ENCODE peak calls at places on chromosomes 2 and 18, in five cellular contexts. I, B, L, S and J are unnamed samples.

GRCh38 chr2:77270433-77270832 is 251.7 kb downstream of the LRRTM4 start:
- DNase-seq in I (no peak), B (no peak), L (no peak), S (no peak), J (no peak)

GRCh38 chr2:11863513-11864328 is 117.3 kb downstream of the LPIN1 start:
- DNase-seq in I (peak; percentile 92), B (peak; percentile 88), L (peak; percentile 85), S (peak; percentile 53), J (peak; percentile 47)

GRCh38 chr2:124267821-124268220 is 242.7 kb downstream of the CNTNAP5 start:
- DNase-seq in I (no peak), B (peak; percentile 6), L (no peak), S (no peak), J (no peak)

GRCh38 chr2:96145028-96145939 is at the start of gene DUSP2:
- DNase-seq in I (peak; percentile 71), B (peak; percentile 22), L (peak; percentile 79), S (peak; percentile 81), J (peak; percentile 88)

GRCh38 chr18:11005528-11005927 is 143.8 kb downstream of the PIEZO2 start:
- DNase-seq in I (peak; percentile 84), B (peak; percentile 97), L (no peak), S (no peak), J (no peak)

GRCh38 chr2:86366651-86367500 is 29.4 kb upstream of the REEP1 start:
- DNase-seq in I (no peak), B (no peak), L (no peak), S (no peak), J (no peak)

GRCh38 chr2:42392191-42392590 is 31.2 kb upstream of the COX7A2L start:
- DNase-seq in I (no peak), B (no peak), L (no peak), S (no peak), J (no peak)

GRCh38 chr2:130843321-130843985 is 6.7 kb downstream of the ARHGEF4 start:
- DNase-seq in I (no peak), B (no peak), L (no peak), S (no peak), J (no peak)

GRCh38 chr2:113084249-113085000 is 16.7 kb downstream of the IL1F10 start:
- DNase-seq in I (no peak), B (no peak), L (no peak), S (no peak), J (no peak)

GRCh38 chr2:75787532-75788132 is 76.9 kb upstream of the GCFC2 start:
- DNase-seq in I (no peak), B (peak; percentile 5), L (no peak), S (no peak), J (no peak)

GRCh38 chr2:157838442-157839161 is 37.5 kb downstream of the ACVR1 start:
- DNase-seq in I (peak; percentile 72), B (peak; percentile 79), L (peak; percentile 48), S (no peak), J (no peak)

GRCh38 chr2:98508690-98509054 is 64.0 kb downstream of the INPP4A start:
- DNase-seq in I (peak; percentile 57), B (peak; percentile 23), L (peak; percentile 42), S (peak; percentile 21), J (no peak)

GRCh38 chr2:64404002-64404731 is 49.8 kb upstream of the LGALSL start:
- DNase-seq in I (peak; percentile 90), B (peak; percentile 22), L (peak; percentile 91), S (no peak), J (no peak)

GRCh38 chr2:116510117-116510671 is 1304.3 kb upstream of the DDX18 start:
- DNase-seq in I (no peak), B (no peak), L (no peak), S (no peak), J (no peak)

GRCh38 chr18:12692206-12692605 is 10.3 kb downstream of the CEP76 start:
- DNase-seq in I (no peak), B (no peak), L (no peak), S (no peak), J (no peak)

GRCh38 chr2:46306320-46306719 is 9.1 kb downstream of the EPAS1 start:
- DNase-seq in I (no peak), B (no peak), L (no peak), S (no peak), J (no peak)

GRCh38 chr2:47225061-47225783 is 70.1 kb upstream of the STPG4 start:
- DNase-seq in I (peak; percentile 87), B (peak; percentile 71), L (peak; percentile 75), S (no peak), J (no peak)

GRCh38 chr18:58310517-58310916 is 266.5 kb downstream of the NEDD4L start:
- DNase-seq in I (no peak), B (no peak), L (peak; percentile 38), S (peak; percentile 2), J (peak; percentile 16)

GRCh38 chr2:73746015-73746876 is 9.1 kb upstream of the TPRKB start:
- DNase-seq in I (no peak), B (no peak), L (no peak), S (no peak), J (no peak)

GRCh38 chr2:212711851-212712250 is 173.2 kb upstream of the ERBB4 start:
- DNase-seq in I (no peak), B (peak; percentile 64), L (no peak), S (no peak), J (no peak)

GRCh38 chr2:38168710-38169480 is 92.9 kb upstream of the CYP1B1 start:
- DNase-seq in I (no peak), B (peak; percentile 51), L (no peak), S (no peak), J (no peak)

GRCh38 chr2:63023444-63023843 is 27.2 kb upstream of the OTX1 start:
- DNase-seq in I (no peak), B (peak; percentile 50), L (no peak), S (no peak), J (no peak)

GRCh38 chr2:231604101-231604684 is 11.5 kb downstream of the TEX44 start:
- DNase-seq in I (no peak), B (no peak), L (peak; percentile 47), S (no peak), J (no peak)

GRCh38 chr2:162994718-162995117 is 156.2 kb upstream of the KCNH7 start:
- DNase-seq in I (no peak), B (no peak), L (no peak), S (no peak), J (no peak)

GRCh38 chr2:211609127-211609526 is 929.5 kb downstream of the ERBB4 start:
- DNase-seq in I (no peak), B (no peak), L (no peak), S (no peak), J (no peak)

GRCh38 chr18:67043276-67043675 is 439.4 kb upstream of the CDH19 start:
- DNase-seq in I (no peak), B (no peak), L (no peak), S (no peak), J (no peak)

GRCh38 chr2:228599297-228599696 is 417.8 kb upstream of the SPHKAP start:
- DNase-seq in I (no peak), B (no peak), L (no peak), S (no peak), J (no peak)

GRCh38 chr2:138766464-138766863 is 13.7 kb downstream of the NXPH2 start:
- DNase-seq in I (no peak), B (no peak), L (no peak), S (no peak), J (no peak)

DNA sequence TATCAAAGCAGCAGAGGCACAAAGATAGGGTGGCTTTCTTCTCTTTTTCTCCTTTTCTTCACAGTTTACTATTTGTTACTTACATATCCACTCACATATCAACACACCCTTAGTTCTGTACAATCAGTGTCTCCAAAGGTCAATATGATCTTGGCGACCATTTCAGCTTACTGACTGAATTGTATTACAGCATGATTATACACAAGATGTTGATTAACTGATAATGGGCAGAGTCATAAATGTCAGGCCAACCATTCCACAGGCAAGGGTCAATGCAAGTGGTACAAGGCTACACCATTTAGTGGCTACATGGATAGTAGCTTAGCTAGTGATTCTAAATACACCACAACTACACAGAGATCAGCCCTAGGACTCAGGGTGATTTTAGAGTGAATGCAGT is 20.4 kb upstream of the SP3 start:
- DNase-seq in I (no peak), B (no peak), L (no peak), S (no peak), J (no peak)
- H3K27ac ChIP-seq in I (no peak overlapping the region), B (no peak overlapping the region), L (no peak overlapping the region), S (no peak overlapping the region), J (no peak overlapping the region)

DNA sequence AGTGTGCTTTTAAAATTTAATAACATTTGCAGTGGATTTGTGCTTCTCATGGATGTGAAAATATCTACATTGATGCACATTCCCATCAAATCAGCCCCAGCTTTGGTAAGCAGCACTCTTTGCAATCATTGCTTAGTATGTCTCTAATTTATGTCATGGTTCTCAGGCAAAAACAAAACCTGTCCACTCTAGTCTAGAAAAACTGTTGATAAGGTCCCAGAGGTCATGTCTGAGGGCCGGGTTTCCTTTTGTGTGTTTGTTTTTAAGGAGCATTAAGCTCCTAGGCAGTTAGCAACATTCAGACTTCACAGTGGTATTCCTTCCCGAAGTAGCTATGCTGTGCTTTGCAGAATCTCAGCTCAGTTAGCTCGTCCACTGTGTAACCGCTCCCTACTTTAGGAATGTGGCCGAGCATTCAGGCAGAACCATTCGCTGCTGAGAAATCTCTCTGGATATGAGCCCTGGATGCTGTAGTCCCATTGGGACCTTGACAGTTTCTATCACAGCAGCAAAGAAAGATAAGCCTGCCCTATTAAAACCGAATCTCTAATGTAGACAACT is 4.0 kb downstream of the DIPK1C start:
- DNase-seq in I (peak; percentile 19), B (no peak), L (peak; percentile 42), S (no peak), J (no peak)
- H3K27ac ChIP-seq in I (no peak overlapping the region), B (no peak overlapping the region), L (no peak overlapping the region), S (no peak overlapping the region), J (no peak overlapping the region)

DNA sequence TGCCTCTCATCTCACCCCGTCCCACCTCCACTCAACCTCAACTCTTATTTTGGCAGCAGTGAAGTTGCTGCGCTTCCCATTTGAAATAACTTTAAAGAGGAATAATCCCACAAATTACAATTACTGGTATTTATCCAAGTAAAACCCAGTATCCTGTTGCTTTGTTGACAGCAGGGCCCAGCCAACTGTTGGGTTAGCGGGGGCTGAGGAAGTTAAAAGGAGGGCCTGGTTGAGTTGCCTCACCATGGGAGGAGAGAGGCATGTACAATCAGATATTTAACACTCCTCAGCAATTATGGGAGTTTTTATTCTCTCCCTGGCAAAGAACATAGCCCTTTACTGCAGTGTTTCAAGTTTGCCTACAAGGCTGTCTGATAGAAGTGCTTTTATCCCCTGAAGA is 402.3 kb upstream of the SPRED2 start:
- DNase-seq in I (no peak), B (no peak), L (no peak), S (no peak), J (no peak)
- H3K27ac ChIP-seq in I (no peak overlapping the region), B (no peak overlapping the region), L (no peak overlapping the region), S (no peak overlapping the region), J (no peak overlapping the region)

GRCh38 chr2:219511547-219512325 is 2.5 kb upstream of the ASIC4 start:
- DNase-seq in I (no peak), B (no peak), L (no peak), S (no peak), J (no peak)
- H3K27ac ChIP-seq in I (peak overlapping the region; percentile 3), B (no peak overlapping the region), L (no peak overlapping the region), S (no peak overlapping the region), J (no peak overlapping the region)

DNA sequence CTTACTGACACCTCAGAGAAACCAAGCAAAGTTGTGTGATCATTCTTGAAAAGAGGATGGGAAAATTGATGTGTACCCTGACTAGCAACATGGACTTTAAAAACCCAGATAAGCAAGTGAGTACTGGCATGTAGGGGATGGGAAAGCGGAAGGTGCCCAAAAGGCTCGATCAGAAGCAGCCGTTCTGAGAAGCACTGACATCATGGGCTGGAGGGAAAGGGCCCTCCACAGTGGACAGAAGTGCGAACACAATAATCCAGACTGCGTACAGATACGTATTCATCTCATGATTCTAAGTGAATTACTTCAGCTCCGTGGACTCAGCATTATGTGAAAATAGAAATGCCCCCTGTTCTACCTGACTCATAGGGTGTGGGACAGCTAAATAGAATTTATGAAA is 42.2 kb downstream of the CDH2 start:
- DNase-seq in I (no peak), B (no peak), L (no peak), S (no peak), J (no peak)
- H3K27ac ChIP-seq in I (no peak overlapping the region), B (no peak overlapping the region), L (peak overlapping the region; percentile 1), S (no peak overlapping the region), J (no peak overlapping the region)